ENCODE peak calls at places on chromosomes 3 and 15, in seven cellular contexts. P is endodermal cell, N is mammary epithelial cell, M is PC-3, X is body of pancreas, K is upper lobe of right lung, F is IMR-90. V is an unnamed sample.
A peak's percentile ranks its signal among the peaks of the same experiment; 100 is the strongest.

GRCh38 chr3:45954306-45954705 is 11.0 kb downstream of the CXCR6 start:
- DNase-seq in K (no peak), F (no peak), X (no peak), N (no peak), M (no peak), P (no peak), V (no peak)

GRCh38 chr15:29268706-29269484 is 727 bp downstream of the NSMCE3 start:
- DNase-seq in M (peak; percentile 8), F (peak; percentile 34), X (peak; percentile 24), K (peak; percentile 68), N (peak; percentile 31), P (peak; percentile 78), V (peak; percentile 49)

GRCh38 chr3:14329116-14329830 is 73.1 kb upstream of the SLC6A6 start:
- DNase-seq in P (peak; percentile 77), M (peak; percentile 62), F (peak; percentile 56), N (peak; percentile 71), X (no peak), K (no peak), V (peak; percentile 85)

GRCh38 chr3:120436523-120437050 is 14.2 kb downstream of the FSTL1 start:
- DNase-seq in P (peak; percentile 55), K (no peak), M (no peak), N (no peak), X (no peak), F (no peak), V (no peak)

GRCh38 chr3:109731639-109732473 is 394.5 kb upstream of the DPPA4 start:
- DNase-seq in K (no peak), M (peak; percentile 84), P (peak; percentile 78), N (peak; percentile 39), X (peak; percentile 59), F (peak; percentile 72), V (peak; percentile 63)

GRCh38 chr3:41088882-41089281 is 110.4 kb upstream of the CTNNB1 start:
- DNase-seq in K (no peak), X (no peak), F (no peak), P (no peak), N (no peak), M (no peak), V (no peak)

GRCh38 chr3:141426404-141427034 is 58.2 kb downstream of the ZBTB38 start:
- DNase-seq in P (peak; percentile 57), F (peak; percentile 79), X (peak; percentile 89), M (no peak), N (no peak), K (peak; percentile 89), V (peak; percentile 73)

GRCh38 chr15:57130956-57131355 is 212.5 kb downstream of the TCF12 start:
- DNase-seq in N (no peak), F (no peak), K (no peak), M (no peak), P (no peak), X (no peak), V (no peak)

GRCh38 chr3:109023656-109024254 is 70.1 kb upstream of the GUCA1C start:
- DNase-seq in M (peak; percentile 58), X (peak; percentile 47), P (peak; percentile 72), K (no peak), N (peak; percentile 18), F (peak; percentile 47), V (peak; percentile 58)

GRCh38 chr3:108171095-108171494 is 51.1 kb downstream of the IFT57 start:
- DNase-seq in X (no peak), F (no peak), P (no peak), K (no peak), M (no peak), N (no peak), V (no peak)

GRCh38 chr3:41216422-41216821 is 17.1 kb downstream of the CTNNB1 start:
- DNase-seq in P (no peak), X (no peak), M (no peak), K (no peak), F (no peak), N (no peak), V (no peak)

GRCh38 chr3:59286791-59287531 is 237.1 kb upstream of the CFAP20DC start:
- DNase-seq in F (peak; percentile 21), N (peak; percentile 85), X (peak; percentile 87), P (no peak), K (no peak), M (peak; percentile 64), V (no peak)

GRCh38 chr3:194137314-194138097 is 1.6 kb downstream of the HES1 start:
- DNase-seq in P (peak; percentile 81), F (peak; percentile 68), M (peak; percentile 72), X (peak; percentile 87), N (peak; percentile 64), K (peak; percentile 87), V (peak; percentile 74)

GRCh38 chr3:112377418-112378071 is 44.6 kb downstream of the CD200 start:
- DNase-seq in M (no peak), N (no peak), F (peak; percentile 7), K (no peak), X (no peak), P (no peak), V (no peak)

DNA sequence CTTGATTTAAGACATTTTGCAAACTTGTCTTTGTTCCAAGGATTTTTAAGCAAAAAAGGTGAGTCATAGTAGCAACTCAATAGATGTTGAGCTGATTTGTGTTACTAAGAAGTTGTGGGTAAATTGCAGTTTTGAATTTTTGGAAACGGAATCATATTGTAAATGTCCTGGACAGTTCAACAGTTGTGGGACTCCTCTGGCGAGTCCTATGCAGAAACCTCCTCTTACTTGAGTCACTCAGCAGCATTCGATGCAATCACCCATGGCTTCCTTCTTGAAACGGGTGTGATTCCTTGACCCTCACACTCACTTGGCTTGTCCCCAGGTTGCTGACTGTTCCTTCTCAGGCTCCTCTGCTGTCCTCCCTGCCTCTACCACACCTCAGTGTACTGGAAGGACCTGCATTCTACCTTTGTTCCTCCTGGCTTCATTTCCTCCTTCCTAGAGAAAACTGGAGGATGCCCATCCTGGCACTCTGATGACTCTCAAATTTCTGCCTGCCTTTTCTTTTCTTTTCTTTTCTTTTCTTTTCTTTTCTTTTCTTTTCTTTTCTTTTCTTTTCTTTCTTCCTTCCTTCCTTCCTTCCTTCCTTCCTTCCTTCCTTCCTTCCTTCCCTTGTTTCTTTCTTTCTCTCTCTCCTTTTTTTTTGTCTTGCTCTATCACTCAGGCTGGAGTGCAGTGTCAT is 52.8 kb upstream of the DGKG start:
- DNase-seq in K (no peak), N (peak; percentile 79), F (peak; percentile 77), X (peak; percentile 40), M (peak; percentile 97), P (no peak), V (peak; percentile 63)
- H3K27ac ChIP-seq in K (no peak overlapping the region), N (peak overlapping the region; percentile 9), F (no peak overlapping the region), X (peak overlapping the region; percentile 62), M (peak overlapping the region; percentile 92), P (no peak overlapping the region), V (no peak overlapping the region)

GRCh38 chr3:128995737-128996136 is 1.9 kb upstream of the CFAP92 start:
- DNase-seq in K (no peak), M (no peak), F (no peak), N (no peak), P (no peak), X (no peak), V (no peak)

GRCh38 chr3:128994173-128994512 is 267 bp upstream of the CFAP92 start:
- DNase-seq in P (no peak), F (no peak), N (no peak), M (no peak), K (no peak), X (no peak), V (no peak)

GRCh38 chr3:128993461-128994172 is at the start of gene CFAP92:
- DNase-seq in F (peak; percentile 40), N (peak; percentile 81), P (peak; percentile 98), X (peak; percentile 93), M (peak; percentile 79), K (peak; percentile 94), V (peak; percentile 83)

GRCh38 chr3:128996200-128996599 is 2.3 kb upstream of the CFAP92 start:
- DNase-seq in P (no peak), M (no peak), X (no peak), N (no peak), K (no peak), F (no peak), V (no peak)

DNA sequence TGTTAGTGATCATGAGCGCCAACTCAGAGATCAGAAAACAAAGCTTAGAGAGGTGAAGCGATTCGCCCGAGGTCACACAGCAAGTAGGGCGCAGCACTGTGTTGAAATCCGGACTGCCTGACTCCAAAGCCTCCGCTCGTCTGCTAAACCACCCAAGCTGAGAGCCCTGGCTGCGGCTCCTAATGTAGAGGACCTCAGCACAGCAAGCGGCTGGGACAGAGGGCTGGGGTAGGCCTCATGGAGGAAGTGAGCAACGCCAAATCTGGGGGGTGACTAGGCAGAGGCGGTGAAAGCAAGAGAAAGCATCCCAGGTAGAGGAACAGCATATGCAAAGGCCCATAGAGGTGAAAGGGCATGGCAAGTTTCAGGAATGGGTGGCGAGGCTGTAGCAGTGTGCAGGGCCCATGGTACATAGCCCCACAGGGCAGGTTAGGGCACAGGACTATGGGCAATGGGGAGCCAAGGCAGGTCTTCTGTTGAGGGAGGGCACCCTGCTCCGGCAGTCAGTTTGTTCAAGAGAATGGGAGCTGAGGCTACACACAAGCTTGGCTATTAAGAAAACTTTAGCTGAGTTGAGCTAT is 795 bp upstream of the CFAP92 start:
- DNase-seq in X (no peak), N (no peak), F (no peak), P (peak; percentile 51), M (no peak), K (no peak), V (no peak)
- H3K4me1 ChIP-seq in X (peaks cover 17% of the 10 kb centered on the region), N (peaks cover 14% of the 10 kb centered on the region), F (peaks cover 7% of the 10 kb centered on the region), P (peaks cover 13% of the 10 kb centered on the region), M (peaks cover 10% of the 10 kb centered on the region), K (peaks cover 12% of the 10 kb centered on the region), V (no peaks in the 10 kb centered on the region)

GRCh38 chr3:21392521-21392920 is 358.5 kb downstream of the ZNF385D start:
- DNase-seq in M (peak; percentile 57), K (no peak), X (no peak), F (no peak), P (no peak), N (no peak), V (no peak)
- H3K9me3 ChIP-seq in M (no peaks in the 10 kb centered on the region), K (no peaks in the 10 kb centered on the region), X (no peaks in the 10 kb centered on the region), F (no peaks in the 10 kb centered on the region), P (peaks cover 8% of the 10 kb centered on the region), N (no peaks in the 10 kb centered on the region), V (no peaks in the 10 kb centered on the region)

DNA sequence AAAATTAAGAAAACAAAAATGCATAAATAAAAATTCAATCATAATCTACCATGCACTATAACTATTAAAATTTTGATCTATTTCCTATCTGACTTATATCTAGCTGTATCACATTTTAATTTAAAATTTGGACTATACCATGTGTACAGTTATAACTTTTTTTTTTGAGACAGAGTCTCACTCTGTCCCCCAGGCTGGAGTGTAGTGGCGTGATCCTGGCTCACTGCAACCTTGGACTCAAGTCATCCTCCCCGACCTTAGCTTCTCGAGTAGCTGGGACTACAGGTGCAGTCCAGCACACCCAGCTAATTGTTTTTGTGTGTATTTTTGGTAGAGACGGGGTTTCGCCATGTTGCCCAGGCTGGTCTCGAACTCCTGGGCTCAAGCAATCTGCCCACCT is 119.9 kb downstream of the ADAM10 start:
- DNase-seq in X (no peak), M (no peak), F (no peak), P (no peak), K (no peak), N (no peak), V (no peak)
- H3K27ac ChIP-seq in X (no peak overlapping the region), M (no peak overlapping the region), F (no peak overlapping the region), P (no peak overlapping the region), K (no peak overlapping the region), N (no peak overlapping the region), V (no peak overlapping the region)

GRCh38 chr3:19954676-19955075 is 7.8 kb downstream of the RAB5A start:
- DNase-seq in F (no peak), K (no peak), M (no peak), X (no peak), N (no peak), P (no peak), V (no peak)
- H3K4me1 ChIP-seq in F (peaks cover 2% of the 10 kb centered on the region), K (peaks cover 16% of the 10 kb centered on the region), M (peaks cover 7% of the 10 kb centered on the region), X (peaks cover 26% of the 10 kb centered on the region), N (peaks cover 4% of the 10 kb centered on the region), P (no peaks in the 10 kb centered on the region), V (no peaks in the 10 kb centered on the region)

GRCh38 chr3:177141899-177142651 is 55.2 kb downstream of the TBL1XR1 start:
- DNase-seq in X (no peak), N (no peak), K (no peak), M (no peak), F (no peak), P (no peak), V (no peak)
- H3K9me3 ChIP-seq in X (no peaks in the 10 kb centered on the region), N (no peaks in the 10 kb centered on the region), K (no peaks in the 10 kb centered on the region), M (no peaks in the 10 kb centered on the region), F (no peaks in the 10 kb centered on the region), P (no peaks in the 10 kb centered on the region), V (no peaks in the 10 kb centered on the region)